ENCODE peak calls at places on chromosomes 16 and 17, in seven cellular contexts. C is H1, J is HCT116, X is K562, B is GM12878, S is SK-N-SH, T is HepG2. E is an unnamed sample.

GRCh38 chr17:68588362-68588761 is 12.8 kb downstream of the FAM20A start:
- DNase-seq in C (no peak), J (no peak), X (no peak), B (no peak), S (no peak), T (no peak), E (no peak)

GRCh38 chr16:7025616-7026190 is 306.9 kb upstream of the RBFOX1 start:
- DNase-seq in C (peak), J (no peak), X (peak), B (no peak), S (peak), T (peak), E (peak)

GRCh38 chr17:76247304-76247703 is 7.0 kb upstream of the RNF157 start:
- DNase-seq in C (no peak), J (no peak), X (no peak), B (no peak), S (no peak), T (no peak), E (no peak)

GRCh38 chr17:6514371-6514770 is 42.0 kb downstream of the PITPNM3 start:
- DNase-seq in C (no peak), J (no peak), X (no peak), B (no peak), S (no peak), T (no peak), E (no peak)

GRCh38 chr17:38572665-38573365 is 32.9 kb downstream of the SRCIN1 start:
- DNase-seq in C (no peak), J (no peak), X (peak), B (no peak), S (peak), T (no peak), E (peak)

GRCh38 chr17:42296012-42296411 is 7.7 kb downstream of the STAT5A start:
- DNase-seq in C (no peak), J (no peak), X (no peak), B (no peak), S (no peak), T (no peak), E (no peak)

GRCh38 chr17:38466346-38467315 is 38.4 kb downstream of the ARHGAP23 start:
- DNase-seq in C (no peak), J (no peak), X (no peak), B (no peak), S (no peak), T (no peak), E (no peak)

GRCh38 chr17:7283471-7284216 is 2.1 kb downstream of the SLC2A4 start:
- DNase-seq in C (no peak), J (no peak), X (no peak), B (no peak), S (peak), T (no peak), E (no peak)

GRCh38 chr16:2325181-2325580 is 15.3 kb downstream of the ABCA3 start:
- DNase-seq in C (no peak), J (no peak), X (no peak), B (no peak), S (no peak), T (no peak), E (no peak)

GRCh38 chr17:50629902-50630301 is 4.8 kb upstream of the ABCC3 start:
- DNase-seq in C (no peak), J (no peak), X (no peak), B (no peak), S (peak), T (no peak), E (no peak)

GRCh38 chr16:25625620-25626019 is 66.1 kb upstream of the HS3ST4 start:
- DNase-seq in C (no peak), J (no peak), X (no peak), B (no peak), S (no peak), T (peak), E (no peak)

GRCh38 chr16:25912321-25912720 is 220.6 kb downstream of the HS3ST4 start:
- DNase-seq in C (no peak), J (no peak), X (no peak), B (no peak), S (no peak), T (no peak), E (no peak)

GRCh38 chr17:83152745-83153611 is 73.6 kb downstream of the METRNL start:
- DNase-seq in C (no peak), J (no peak), X (no peak), B (no peak), S (peak), T (no peak), E (no peak)

GRCh38 chr17:4506180-4506814 is 7.6 kb downstream of the SPNS2 start:
- DNase-seq in C (no peak), J (no peak), X (peak), B (no peak), S (no peak), T (no peak), E (no peak)

GRCh38 chr16:21638573-21638975 is 13.8 kb downstream of the IGSF6 start:
- DNase-seq in C (no peak), J (no peak), X (no peak), B (no peak), S (no peak), T (peak), E (no peak)

GRCh38 chr16:16973726-16974125 is 497.0 kb downstream of the XYLT1 start:
- DNase-seq in C (no peak), J (no peak), X (no peak), B (no peak), S (no peak), T (no peak), E (no peak)

GRCh38 chr17:43552229-43552837 is 6.2 kb upstream of the ETV4 start:
- DNase-seq in C (no peak), J (no peak), X (no peak), B (no peak), S (no peak), T (peak), E (no peak)

GRCh38 chr16:59210955-59211541 is 476.9 kb upstream of the GOT2 start:
- DNase-seq in C (peak), J (no peak), X (no peak), B (no peak), S (no peak), T (peak), E (peak)

GRCh38 chr17:72408122-72408382 is 287.2 kb downstream of the SOX9 start:
- DNase-seq in C (no peak), J (no peak), X (no peak), B (no peak), S (no peak), T (no peak), E (no peak)

GRCh38 chr17:68346448-68346847 is 55.2 kb downstream of the ARSG start:
- DNase-seq in C (no peak), J (no peak), X (no peak), B (peak), S (no peak), T (no peak), E (no peak)

GRCh38 chr16:82867425-82867824 is 240.7 kb downstream of the CDH13 start:
- DNase-seq in C (no peak), J (no peak), X (no peak), B (no peak), S (no peak), T (no peak), E (no peak)

GRCh38 chr16:55009581-55009980 is 78.9 kb downstream of the IRX5 start:
- DNase-seq in C (no peak), J (no peak), X (no peak), B (no peak), S (no peak), T (no peak), E (no peak)

GRCh38 chr16:79437764-79438728 is 162.5 kb downstream of the MAF start:
- DNase-seq in C (no peak), J (no peak), X (no peak), B (no peak), S (peak), T (no peak), E (no peak)

GRCh38 chr17:39045948-39046679 is 78.9 kb upstream of the FBXO47 start:
- DNase-seq in C (no peak), J (no peak), X (no peak), B (no peak), S (no peak), T (no peak), E (no peak)

GRCh38 chr16:78216166-78216745 is 116.8 kb downstream of the WWOX start:
- DNase-seq in C (no peak), J (no peak), X (no peak), B (no peak), S (no peak), T (no peak), E (no peak)

GRCh38 chr17:55266051-55266957 is 1.5 kb downstream of the HLF start:
- DNase-seq in C (no peak), J (no peak), X (no peak), B (no peak), S (peak), T (peak), E (no peak)

GRCh38 chr17:72635034-72635654 is 457.3 kb downstream of the SLC39A11 start:
- DNase-seq in C (no peak), J (no peak), X (no peak), B (no peak), S (no peak), T (no peak), E (peak)

GRCh38 chr16:4917117-4917516 is 19.8 kb downstream of the PPL start:
- DNase-seq in C (no peak), J (no peak), X (no peak), B (no peak), S (no peak), T (no peak), E (no peak)

GRCh38 chr16:56547120-56547948 is 17.5 kb upstream of the MT4 start:
- DNase-seq in C (peak), J (no peak), X (no peak), B (no peak), S (peak), T (no peak), E (no peak)

GRCh38 chr17:56320443-56320842 is 167.2 kb downstream of the ANKFN1 start:
- DNase-seq in C (peak), J (no peak), X (no peak), B (no peak), S (no peak), T (no peak), E (no peak)

GRCh38 chr17:8726951-8727555 is 17.6 kb downstream of the CCDC42 start:
- DNase-seq in C (no peak), J (no peak), X (no peak), B (no peak), S (peak), T (no peak), E (no peak)

GRCh38 chr17:62652251-62653001 is 25.0 kb downstream of the MRC2 start:
- DNase-seq in C (no peak), J (no peak), X (no peak), B (no peak), S (peak), T (no peak), E (peak)

GRCh38 chr17:7262192-7263070 is at the start of gene CLDN7:
- DNase-seq in C (peak), J (peak), X (peak), B (no peak), S (peak), T (no peak), E (peak)

GRCh38 chr17:71963341-71963740 is 157.5 kb upstream of the SOX9 start:
- DNase-seq in C (no peak), J (no peak), X (no peak), B (no peak), S (peak), T (no peak), E (no peak)

GRCh38 chr17:17745476-17746455 is 64.5 kb downstream of the RAI1 start:
- DNase-seq in C (no peak), J (no peak), X (no peak), B (no peak), S (no peak), T (no peak), E (no peak)

DNA sequence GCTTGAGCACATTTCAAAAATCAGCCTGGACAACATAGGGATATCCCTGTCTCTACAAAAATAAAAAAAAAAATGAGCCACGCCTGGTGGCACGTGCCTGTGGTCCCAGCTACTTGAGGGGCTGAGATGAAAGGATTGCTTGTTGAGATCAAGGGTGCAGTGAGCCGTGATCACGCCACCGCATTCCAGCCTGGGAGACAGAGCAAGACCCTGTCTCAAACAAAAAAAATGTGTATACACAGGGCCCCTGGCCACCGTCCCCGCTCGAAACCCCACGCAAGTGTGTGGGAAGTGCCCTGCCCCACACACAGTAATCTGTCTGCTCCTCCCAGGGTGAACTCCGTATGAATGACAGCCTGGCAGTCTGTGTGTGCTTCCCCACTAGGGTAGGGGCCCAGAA is 93.0 kb upstream of the RPL38 start:
- DNase-seq in C (no peak), J (no peak), X (no peak), B (no peak), S (no peak), T (peak), E (no peak)
- TF ChIP-seq JUND in C (no peak), J (no peak), X (no peak), B (no peak), S (no peak), T (no peak), E (no peak)

GRCh38 chr16:67641779-67642708 is 2.9 kb upstream of the CARMIL2 start:
- DNase-seq in C (no peak), J (no peak), X (no peak), B (no peak), S (no peak), T (no peak), E (no peak)
- TF ChIP-seq JUND in C (no peak), J (no peak), X (no peak), B (no peak), S (no peak), T (no peak), E (no peak)

GRCh38 chr16:68230176-68230571 is 5.8 kb downstream of the ESRP2 start:
- DNase-seq in C (no peak), J (no peak), X (no peak), B (no peak), S (no peak), T (no peak), E (no peak)

GRCh38 chr16:68230956-68231355 is 5.0 kb downstream of the ESRP2 start:
- DNase-seq in C (no peak), J (no peak), X (no peak), B (no peak), S (no peak), T (no peak), E (no peak)

GRCh38 chr16:68227850-68228553 is 7.9 kb downstream of the ESRP2 start:
- DNase-seq in C (no peak), J (no peak), X (no peak), B (no peak), S (no peak), T (no peak), E (peak)

GRCh38 chr16:68228652-68229051 is 7.3 kb downstream of the ESRP2 start:
- DNase-seq in C (no peak), J (no peak), X (no peak), B (no peak), S (no peak), T (no peak), E (no peak)

GRCh38 chr16:68229431-68230175 is 6.3 kb downstream of the ESRP2 start:
- DNase-seq in C (no peak), J (no peak), X (peak), B (no peak), S (peak), T (peak), E (no peak)
- TF ChIP-seq JUND in C (no peak), J (no peak), X (no peak), B (no peak), S (no peak), T (no peak), E (no peak)

DNA sequence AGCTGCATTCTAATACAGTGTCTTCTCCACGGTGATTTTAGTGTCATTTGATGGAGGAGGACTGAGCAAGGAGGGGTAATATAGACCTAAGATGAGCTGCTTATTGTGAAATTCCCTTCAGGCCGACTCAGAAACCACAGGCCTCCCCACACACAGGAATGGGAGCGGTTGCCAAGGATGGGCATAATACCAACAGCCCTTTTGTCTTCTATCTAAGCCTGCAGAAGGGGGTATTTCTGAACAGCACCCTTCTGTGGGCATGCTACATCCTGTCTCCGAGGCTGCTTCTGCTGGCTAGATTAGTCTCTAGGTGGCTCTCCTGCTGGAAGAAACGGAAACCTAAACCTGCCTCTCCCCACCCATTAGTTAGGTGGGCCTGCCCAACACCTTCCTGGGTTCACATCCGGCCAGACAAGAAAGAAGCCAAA is 72.9 kb downstream of the CCDC182 start:
- DNase-seq in C (no peak), J (no peak), X (no peak), B (no peak), S (peak), T (no peak), E (no peak)
- TF ChIP-seq JUND in C (no peak), J (no peak), X (no peak), B (no peak), S (peak), T (no peak), E (no peak)

GRCh38 chr17:66803474-66803951 is 31.4 kb upstream of the CACNG5 start:
- DNase-seq in C (peak), J (no peak), X (no peak), B (no peak), S (no peak), T (no peak), E (no peak)
- TF ChIP-seq JUND in C (no peak), J (no peak), X (no peak), B (no peak), S (no peak), T (no peak), E (no peak)

GRCh38 chr16:10525214-10525825 is 55.1 kb downstream of the EMP2 start:
- DNase-seq in C (no peak), J (no peak), X (no peak), B (no peak), S (no peak), T (no peak), E (no peak)
- TF ChIP-seq JUND in C (no peak), J (no peak), X (no peak), B (no peak), S (no peak), T (no peak), E (no peak)

DNA sequence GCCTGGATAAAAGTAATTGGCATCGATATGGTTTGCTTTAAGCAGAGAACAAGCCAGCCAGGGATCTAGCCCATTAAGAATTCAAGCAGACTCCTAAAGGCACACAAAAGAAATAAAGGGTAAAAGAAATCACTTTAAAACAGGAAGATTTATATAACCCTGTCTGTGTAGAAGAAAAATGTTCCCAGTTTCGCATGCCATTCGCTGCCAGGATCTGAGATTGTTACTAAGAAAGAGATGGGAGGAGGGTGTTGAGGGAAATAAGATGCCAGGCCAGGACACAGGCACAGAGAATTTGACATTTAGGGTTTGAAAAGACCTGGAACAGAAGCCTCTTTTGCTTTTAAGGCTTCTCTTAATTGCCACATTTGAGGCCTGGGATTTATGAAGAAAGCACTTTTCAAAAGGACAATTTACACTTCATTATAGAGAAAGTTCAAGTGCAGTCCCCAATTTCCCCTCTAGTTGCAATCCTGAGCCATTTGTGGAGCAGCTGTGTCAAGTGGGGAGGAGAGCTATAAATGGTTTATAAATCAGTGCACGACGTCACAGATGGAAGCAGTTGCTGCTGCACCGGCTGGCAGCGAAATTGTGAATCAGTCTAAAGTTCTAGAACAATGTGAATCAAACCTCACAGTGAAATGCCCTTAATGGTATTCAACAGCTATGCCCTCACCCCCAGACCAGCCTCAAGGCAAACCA is 26.4 kb upstream of the C16orf87 start:
- DNase-seq in C (no peak), J (peak), X (peak), B (no peak), S (peak), T (peak), E (no peak)
- TF ChIP-seq JUND in C (no peak), J (no peak), X (no peak), B (no peak), S (no peak), T (no peak), E (no peak)

GRCh38 chr17:73695035-73695738 is 50.9 kb upstream of the SDK2 start:
- DNase-seq in C (no peak), J (no peak), X (no peak), B (no peak), S (no peak), T (no peak), E (no peak)

GRCh38 chr17:73691321-73691766 is 47.1 kb upstream of the SDK2 start:
- DNase-seq in C (no peak), J (no peak), X (no peak), B (no peak), S (no peak), T (no peak), E (no peak)

GRCh38 chr17:73696251-73696650 is 52.0 kb upstream of the SDK2 start:
- DNase-seq in C (no peak), J (no peak), X (no peak), B (no peak), S (no peak), T (no peak), E (no peak)

GRCh38 chr17:73693016-73693545 is 48.8 kb upstream of the SDK2 start:
- DNase-seq in C (no peak), J (no peak), X (no peak), B (no peak), S (no peak), T (no peak), E (no peak)

DNA sequence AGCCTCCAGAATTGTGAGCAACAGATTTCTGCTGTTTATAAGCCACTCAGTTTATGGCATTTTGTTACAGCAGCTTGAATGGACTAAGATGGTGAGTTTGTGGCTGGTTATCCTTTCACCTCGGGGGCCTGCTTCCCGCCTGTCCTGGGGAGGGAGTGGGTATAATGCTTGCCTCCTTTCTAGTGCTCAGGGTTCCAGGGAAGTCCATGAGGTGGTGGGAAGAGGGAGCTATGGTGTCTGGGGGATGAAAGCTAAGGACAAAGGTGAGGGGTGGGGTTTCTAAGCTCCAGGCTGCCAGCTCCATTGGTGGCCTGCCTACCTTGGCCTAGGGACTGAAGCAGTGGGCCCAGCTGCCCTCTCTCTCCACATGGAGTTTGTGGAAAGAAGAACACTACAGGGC is 50.2 kb upstream of the SDK2 start:
- DNase-seq in C (no peak), J (no peak), X (no peak), B (no peak), S (no peak), T (no peak), E (no peak)
- TF ChIP-seq JUND in C (no peak), J (no peak), X (no peak), B (no peak), S (no peak), T (no peak), E (no peak)

GRCh38 chr17:81277421-81277820 is 17.7 kb downstream of the SLC38A10 start:
- DNase-seq in C (no peak), J (no peak), X (no peak), B (no peak), S (peak), T (no peak), E (no peak)
- TF ChIP-seq JUND in C (no peak), J (no peak), X (no peak), B (no peak), S (no peak), T (no peak), E (no peak)

DNA sequence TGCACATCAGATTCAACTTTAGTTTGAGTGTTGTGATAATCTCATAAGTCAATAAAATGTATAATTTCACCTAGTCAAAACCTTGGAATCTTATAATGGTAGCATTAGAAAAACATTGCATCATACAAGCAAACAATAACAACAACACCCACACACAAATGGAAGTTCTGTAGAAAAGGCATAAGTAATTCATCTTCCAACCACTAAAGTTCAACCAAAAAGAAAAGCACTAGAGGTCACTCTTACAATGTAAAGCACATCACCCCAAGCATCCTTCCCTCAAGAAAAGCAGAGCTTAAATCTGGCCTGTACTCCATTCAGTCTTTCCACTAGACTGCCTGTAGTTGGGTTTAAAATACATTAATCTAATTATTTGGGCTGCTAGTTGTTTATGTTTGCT is 1.8 kb downstream of the CNTNAP4 start:
- DNase-seq in C (no peak), J (no peak), X (no peak), B (no peak), S (peak), T (peak), E (peak)
- TF ChIP-seq JUND in C (no peak), J (no peak), X (no peak), B (no peak), S (no peak), T (no peak), E (no peak)